ENCODE peak calls at places on chromosomes 7 and 10, in six cellular contexts. R, M, K, U, V and D are unnamed samples.

GRCh38 chr7:21526007-21526406 is 16.8 kb upstream of the DNAH11 start:
- DNase-seq in R (no peak), M (no peak), K (peak), U (no peak), V (no peak), D (no peak)

GRCh38 chr10:29130190-29130673 is 158.6 kb upstream of the LYZL1 start:
- DNase-seq in R (no peak), M (no peak), K (no peak), U (no peak), V (no peak), D (no peak)

GRCh38 chr10:76125900-76126299 is 694.5 kb downstream of the LRMDA start:
- DNase-seq in R (no peak), M (no peak), K (no peak), U (no peak), V (no peak), D (peak)

GRCh38 chr10:29794776-29795635 is 160.2 kb upstream of the SVIL start:
- DNase-seq in R (no peak), M (no peak), K (no peak), U (no peak), V (no peak), D (no peak)

GRCh38 chr10:102670871-102671434 is 26.7 kb downstream of the TRIM8 start:
- DNase-seq in R (no peak), M (no peak), K (no peak), U (no peak), V (no peak), D (no peak)

GRCh38 chr7:2924866-2925840 is 81.0 kb upstream of the GNA12 start:
- DNase-seq in R (no peak), M (no peak), K (no peak), U (no peak), V (no peak), D (no peak)

GRCh38 chr7:30146127-30146612 is 11.4 kb downstream of the MTURN start:
- DNase-seq in R (no peak), M (no peak), K (no peak), U (no peak), V (no peak), D (no peak)

GRCh38 chr10:102781089-102781920 is 37.6 kb downstream of the WBP1L start:
- DNase-seq in R (no peak), M (no peak), K (no peak), U (peak), V (no peak), D (no peak)

GRCh38 chr7:37342665-37343471 is 105.8 kb downstream of the ELMO1 start:
- DNase-seq in R (no peak), M (no peak), K (peak), U (peak), V (peak), D (no peak)

GRCh38 chr7:148652773-148653172 is 45.9 kb upstream of the CUL1 start:
- DNase-seq in R (no peak), M (no peak), K (no peak), U (no peak), V (no peak), D (no peak)

GRCh38 chr7:1040790-1041189 is 3.6 kb upstream of the GPR146 start:
- DNase-seq in R (no peak), M (no peak), K (no peak), U (no peak), V (no peak), D (no peak)

GRCh38 chr10:2986341-2986933 is 80.9 kb upstream of the PFKP start:
- DNase-seq in R (no peak), M (no peak), K (peak), U (peak), V (peak), D (no peak)

GRCh38 chr7:155818820-155819168 is 6.5 kb upstream of the SHH start:
- DNase-seq in R (no peak), M (no peak), K (no peak), U (no peak), V (no peak), D (no peak)

GRCh38 chr7:101964680-101965079 is 147.3 kb downstream of the CUX1 start:
- DNase-seq in R (no peak), M (no peak), K (no peak), U (no peak), V (no peak), D (no peak)

GRCh38 chr10:43296320-43296719 is 29.5 kb upstream of the RASGEF1A start:
- DNase-seq in R (no peak), M (no peak), K (no peak), U (no peak), V (no peak), D (no peak)

GRCh38 chr7:92606985-92607384 is 16.8 kb upstream of the FAM133B start:
- DNase-seq in R (no peak), M (no peak), K (no peak), U (no peak), V (no peak), D (no peak)

GRCh38 chr7:92603089-92603445 is 12.9 kb upstream of the FAM133B start:
- DNase-seq in R (no peak), M (no peak), K (no peak), U (no peak), V (no peak), D (no peak)

GRCh38 chr7:92598310-92598981 is 8.3 kb upstream of the FAM133B start:
- DNase-seq in R (no peak), M (no peak), K (no peak), U (no peak), V (no peak), D (no peak)

GRCh38 chr7:92602352-92603088 is 12.3 kb upstream of the FAM133B start:
- DNase-seq in R (no peak), M (no peak), K (no peak), U (no peak), V (no peak), D (no peak)
- TF ChIP-seq POLR2AphosphoS5 in R (no peak), M (peak), K (peak), U (no peak), V (no peak), D (no peak)

GRCh38 chr7:80429186-80429585 is 82.7 kb downstream of the GNAT3 start:
- DNase-seq in R (no peak), M (no peak), K (no peak), U (no peak), V (no peak), D (no peak)

GRCh38 chr7:80428161-80429054 is 83.5 kb downstream of the GNAT3 start:
- DNase-seq in R (peak), M (no peak), K (peak), U (no peak), V (no peak), D (no peak)

GRCh38 chr7:80432166-80432565 is 79.7 kb downstream of the GNAT3 start:
- DNase-seq in R (no peak), M (no peak), K (no peak), U (no peak), V (no peak), D (no peak)

GRCh38 chr7:80434043-80434442 is 77.8 kb downstream of the GNAT3 start:
- DNase-seq in R (no peak), M (no peak), K (no peak), U (no peak), V (no peak), D (no peak)
- TF ChIP-seq POLR2AphosphoS5 in R (no peak), M (no peak), K (no peak), U (no peak), V (no peak), D (no peak)

GRCh38 chr10:94193466-94193924 is 169.2 kb downstream of the NOC3L start:
- DNase-seq in R (no peak), M (no peak), K (no peak), U (no peak), V (no peak), D (no peak)
- TF ChIP-seq POLR2AphosphoS5 in R (no peak), M (no peak), K (no peak), U (peak), V (no peak), D (peak)

GRCh38 chr10:78212134-78212785 is 178.6 kb downstream of the RPS24 start:
- DNase-seq in R (no peak), M (no peak), K (no peak), U (no peak), V (no peak), D (no peak)

GRCh38 chr10:78212786-78213175 is 179.1 kb downstream of the RPS24 start:
- DNase-seq in R (no peak), M (no peak), K (peak), U (no peak), V (no peak), D (no peak)

GRCh38 chr10:78214931-78215330 is 181.3 kb downstream of the RPS24 start:
- DNase-seq in R (no peak), M (no peak), K (peak), U (no peak), V (no peak), D (no peak)

GRCh38 chr10:78218833-78219490 is 185.3 kb downstream of the RPS24 start:
- DNase-seq in R (no peak), M (no peak), K (no peak), U (no peak), V (no peak), D (no peak)

DNA sequence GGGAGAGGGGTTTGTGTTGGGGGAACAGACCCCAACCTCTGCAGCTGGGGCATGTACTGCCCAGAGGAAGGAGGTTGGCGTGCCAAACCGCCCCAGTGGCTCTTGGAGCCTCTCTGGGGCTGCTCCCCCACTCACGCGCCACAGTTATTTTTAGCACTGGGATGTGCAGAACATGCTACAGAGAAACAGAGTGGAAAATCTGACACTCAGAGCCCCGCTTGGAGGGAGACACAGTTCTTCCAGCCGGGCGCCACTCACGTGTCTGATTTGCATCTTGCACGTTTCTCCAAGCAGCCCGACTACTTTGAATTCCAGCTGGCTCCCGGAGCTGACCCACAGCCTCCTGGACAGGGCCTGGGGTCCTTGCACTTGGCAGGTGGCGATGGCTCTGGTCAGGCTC is 182.0 kb downstream of the RPS24 start:
- DNase-seq in R (no peak), M (no peak), K (peak), U (no peak), V (peak), D (peak)
- TF ChIP-seq POLR2AphosphoS5 in R (no peak), M (no peak), K (peak), U (no peak), V (peak), D (peak)